ENCODE peak calls at places on chromosomes 1 and 21, in five cellular contexts. J is stimulated activated CD4-positive, alpha-beta T cell treated with anti-CD3 and anti-CD28 coated beads, Interleukin-2, amount 100 ng/mL, for 24 hours; F is EL; K is central memory CD8-positive, alpha-beta T cell; E is NCI-H1105 treated with DMSO at 0.1 percent for 48 hours. I is an unnamed sample.

GRCh38 chr1:24416666-24417391 is 1.2 kb downstream of the NIPAL3 start:
- DNase-seq in F (peak; percentile 99), K (peak; percentile 52), E (no peak), J (peak; percentile 33), I (peak; percentile 97)

GRCh38 chr1:16922466-16922865 is 735 bp downstream of the CROCC start:
- DNase-seq in J (no peak), F (no peak), K (no peak), E (no peak), I (no peak)

GRCh38 chr21:44070391-44070790 is 36.8 kb upstream of the PWP2 start:
- DNase-seq in E (no peak), K (no peak), F (no peak), J (no peak), I (no peak)

GRCh38 chr21:19508844-19509243 is 1105.3 kb upstream of the TMPRSS15 start:
- DNase-seq in E (no peak), K (no peak), F (no peak), J (no peak), I (no peak)

GRCh38 chr1:208203848-208204609 is 40.2 kb downstream of the PLXNA2 start:
- DNase-seq in K (no peak), F (no peak), E (no peak), J (no peak), I (no peak)

GRCh38 chr21:44425307-44425894 is 29.9 kb upstream of the LRRC3 start:
- DNase-seq in E (no peak), F (no peak), J (peak; percentile 7), K (no peak), I (no peak)

GRCh38 chr1:45621501-45621836 is 2.4 kb downstream of the CCDC17 start:
- DNase-seq in F (no peak), E (no peak), J (no peak), K (no peak), I (no peak)

GRCh38 chr21:44557491-44558328 is 885 bp downstream of the KRTAP10-3 start:
- DNase-seq in F (no peak), K (no peak), J (no peak), E (no peak), I (no peak)

GRCh38 chr1:209349372-209350324 is 233.9 kb upstream of the CAMK1G start:
- DNase-seq in K (no peak), J (no peak), F (peak; percentile 70), E (no peak), I (no peak)

GRCh38 chr1:157181258-157181657 is 43.1 kb upstream of the ETV3 start:
- DNase-seq in K (no peak), J (no peak), E (no peak), F (no peak), I (no peak)

GRCh38 chr1:93521618-93522017 is 73.7 kb downstream of the FNBP1L start:
- DNase-seq in J (no peak), E (no peak), K (no peak), F (no peak), I (no peak)

GRCh38 chr1:165129568-165130164 is 226.8 kb downstream of the LMX1A start:
- DNase-seq in E (peak; percentile 80), F (peak; percentile 41), K (no peak), J (peak; percentile 57), I (peak; percentile 78)

GRCh38 chr1:30822966-30823581 is 65.5 kb upstream of the LAPTM5 start:
- DNase-seq in F (no peak), J (no peak), E (no peak), K (no peak), I (peak; percentile 52)

GRCh38 chr1:111441573-111442192 is 7.4 kb downstream of the WDR77 start:
- DNase-seq in J (peak; percentile 66), F (peak; percentile 14), K (peak; percentile 38), E (no peak), I (peak; percentile 37)

GRCh38 chr1:53398091-53398490 is 61.1 kb upstream of the DMRTB1 start:
- DNase-seq in K (no peak), J (no peak), F (no peak), E (no peak), I (no peak)

GRCh38 chr1:29245876-29246275 is 9.6 kb downstream of the PTPRU start:
- DNase-seq in J (no peak), E (no peak), F (peak; percentile 41), K (no peak), I (peak; percentile 65)

GRCh38 chr21:43369596-43370090 is 57.3 kb downstream of the SIK1 start:
- DNase-seq in E (no peak), J (no peak), F (no peak), K (no peak), I (no peak)

GRCh38 chr1:16366722-16367257 is at the start of gene SZRD1:
- DNase-seq in F (peak; percentile 99), K (peak; percentile 96), J (peak; percentile 93), E (peak; percentile 99), I (peak; percentile 99)

GRCh38 chr1:21935393-21935804 is 1.7 kb downstream of the HSPG2 start:
- DNase-seq in F (peak; percentile 73), K (no peak), E (no peak), J (no peak), I (peak; percentile 44)

GRCh38 chr1:172969611-172970010 is 81.1 kb downstream of the TNFSF18 start:
- DNase-seq in K (no peak), E (no peak), F (peak; percentile 90), J (no peak), I (peak; percentile 27)

GRCh38 chr1:94602312-94602711 is 60.8 kb upstream of the F3 start:
- DNase-seq in K (peak; percentile 21), E (no peak), F (peak; percentile 21), J (no peak), I (peak; percentile 36)

GRCh38 chr1:182185822-182186756 is 124.6 kb upstream of the ZNF648 start:
- DNase-seq in K (no peak), F (peak; percentile 80), J (no peak), E (no peak), I (peak; percentile 94)

GRCh38 chr1:74584185-74584584 is 71.8 kb upstream of the LRRC53 start:
- DNase-seq in K (no peak), F (peak; percentile 45), J (no peak), E (no peak), I (no peak)

GRCh38 chr21:34201001-34201400 is 127.6 kb downstream of the MRPS6 start:
- DNase-seq in J (no peak), F (no peak), K (no peak), E (no peak), I (no peak)

GRCh38 chr1:160094806-160095205 is 3.6 kb downstream of the IGSF8 start:
- DNase-seq in K (no peak), J (no peak), E (no peak), F (no peak), I (no peak)

GRCh38 chr1:30511563-30512252 is 211.7 kb downstream of the MATN1 start:
- DNase-seq in E (no peak), K (no peak), F (peak; percentile 79), J (no peak), I (peak; percentile 48)

GRCh38 chr1:116878804-116879477 is 30.8 kb upstream of the PTGFRN start:
- DNase-seq in E (peak; percentile 86), K (no peak), F (peak; percentile 27), J (peak; percentile 7), I (peak; percentile 98)

GRCh38 chr1:155126494-155127104 is 1.1 kb upstream of the EFNA1 start:
- DNase-seq in J (peak; percentile 36), F (peak; percentile 19), K (peak; percentile 50), E (peak; percentile 42), I (peak; percentile 73)

I was measured in epithelial cell of esophagus.